ENCODE peak calls at places on chromosome 15, in eight cellular contexts. One of them, this sample, is unnamed. For H3K4me1, the result is how much of the 10 kb centered on the place peaks cover.

GRCh38 chr15:56598991-56599390 is 134.1 kb upstream of the MNS1 start:
- DNase-seq in CD8-positive, alpha-beta T cell: no peak
- DNase-seq in CD4-positive, CD25-positive, alpha-beta regulatory T cell: no peak
- DNase-seq in right lobe of liver: no peak
- DNase-seq in heart left ventricle: no peak
- DNase-seq in HepG2: no peak
- DNase-seq in mesenchymal stem cell: no peak
- DNase-seq in neural progenitor cell: no peak
- DNase-seq in this sample: no peak

GRCh38 chr15:36458406-36458805 is 121.0 kb upstream of the CDIN1 start:
- DNase-seq in CD8-positive, alpha-beta T cell: no peak
- DNase-seq in CD4-positive, CD25-positive, alpha-beta regulatory T cell: no peak
- DNase-seq in right lobe of liver: no peak
- DNase-seq in heart left ventricle: no peak
- DNase-seq in HepG2: no peak
- DNase-seq in mesenchymal stem cell: no peak
- DNase-seq in neural progenitor cell: no peak
- DNase-seq in this sample: no peak

GRCh38 chr15:77499087-77499765 is 78.5 kb downstream of the HMG20A start:
- DNase-seq in CD8-positive, alpha-beta T cell: no peak
- DNase-seq in CD4-positive, CD25-positive, alpha-beta regulatory T cell: no peak
- DNase-seq in right lobe of liver: no peak
- DNase-seq in heart left ventricle: no peak
- DNase-seq in HepG2: no peak
- DNase-seq in mesenchymal stem cell: no peak
- DNase-seq in neural progenitor cell: peak
- DNase-seq in this sample: no peak

GRCh38 chr15:26929588-26929987 is 41.4 kb upstream of the GABRG3 start:
- DNase-seq in CD8-positive, alpha-beta T cell: no peak
- DNase-seq in CD4-positive, CD25-positive, alpha-beta regulatory T cell: no peak
- DNase-seq in right lobe of liver: no peak
- DNase-seq in heart left ventricle: no peak
- DNase-seq in HepG2: no peak
- DNase-seq in mesenchymal stem cell: no peak
- DNase-seq in neural progenitor cell: no peak
- DNase-seq in this sample: no peak

GRCh38 chr15:25717861-25718504 is 145.1 kb downstream of the ATP10A start:
- DNase-seq in CD8-positive, alpha-beta T cell: no peak
- DNase-seq in CD4-positive, CD25-positive, alpha-beta regulatory T cell: no peak
- DNase-seq in right lobe of liver: no peak
- DNase-seq in heart left ventricle: no peak
- DNase-seq in HepG2: no peak
- DNase-seq in mesenchymal stem cell: no peak
- DNase-seq in neural progenitor cell: no peak
- DNase-seq in this sample: no peak

GRCh38 chr15:66865622-66866611 is 163.9 kb downstream of the SMAD6 start:
- DNase-seq in CD8-positive, alpha-beta T cell: no peak
- DNase-seq in CD4-positive, CD25-positive, alpha-beta regulatory T cell: no peak
- DNase-seq in right lobe of liver: no peak
- DNase-seq in heart left ventricle: peak
- DNase-seq in HepG2: no peak
- DNase-seq in mesenchymal stem cell: no peak
- DNase-seq in neural progenitor cell: no peak
- DNase-seq in this sample: peak

GRCh38 chr15:76576526-76577279 is 240.1 kb downstream of the ISL2 start:
- DNase-seq in CD8-positive, alpha-beta T cell: no peak
- DNase-seq in CD4-positive, CD25-positive, alpha-beta regulatory T cell: no peak
- DNase-seq in right lobe of liver: peak
- DNase-seq in heart left ventricle: peak
- DNase-seq in HepG2: peak
- DNase-seq in mesenchymal stem cell: peak
- DNase-seq in neural progenitor cell: no peak
- DNase-seq in this sample: no peak

GRCh38 chr15:95259513-95259912 is 1028.2 kb downstream of the MCTP2 start:
- DNase-seq in CD8-positive, alpha-beta T cell: peak
- DNase-seq in CD4-positive, CD25-positive, alpha-beta regulatory T cell: peak
- DNase-seq in right lobe of liver: peak
- DNase-seq in heart left ventricle: no peak
- DNase-seq in HepG2: peak
- DNase-seq in mesenchymal stem cell: peak
- DNase-seq in neural progenitor cell: peak
- DNase-seq in this sample: peak

GRCh38 chr15:45549831-45550230 is 27.3 kb upstream of the SLC30A4 start:
- DNase-seq in CD8-positive, alpha-beta T cell: no peak
- DNase-seq in CD4-positive, CD25-positive, alpha-beta regulatory T cell: no peak
- DNase-seq in right lobe of liver: no peak
- DNase-seq in heart left ventricle: no peak
- DNase-seq in HepG2: no peak
- DNase-seq in mesenchymal stem cell: no peak
- DNase-seq in neural progenitor cell: no peak
- DNase-seq in this sample: no peak

GRCh38 chr15:70362911-70363310 is 265.2 kb upstream of the TLE3 start:
- DNase-seq in CD8-positive, alpha-beta T cell: no peak
- DNase-seq in CD4-positive, CD25-positive, alpha-beta regulatory T cell: no peak
- DNase-seq in right lobe of liver: peak
- DNase-seq in heart left ventricle: peak
- DNase-seq in HepG2: peak
- DNase-seq in mesenchymal stem cell: peak
- DNase-seq in neural progenitor cell: peak
- DNase-seq in this sample: no peak

GRCh38 chr15:92617197-92618037 is 38.2 kb downstream of the FAM174B start:
- DNase-seq in CD8-positive, alpha-beta T cell: no peak
- DNase-seq in CD4-positive, CD25-positive, alpha-beta regulatory T cell: no peak
- DNase-seq in right lobe of liver: peak
- DNase-seq in heart left ventricle: peak
- DNase-seq in HepG2: peak
- DNase-seq in mesenchymal stem cell: peak
- DNase-seq in neural progenitor cell: peak
- DNase-seq in this sample: no peak

GRCh38 chr15:88604972-88605506 is 16.1 kb upstream of the AEN start:
- DNase-seq in CD8-positive, alpha-beta T cell: no peak
- DNase-seq in CD4-positive, CD25-positive, alpha-beta regulatory T cell: no peak
- DNase-seq in right lobe of liver: no peak
- DNase-seq in heart left ventricle: no peak
- DNase-seq in HepG2: no peak
- DNase-seq in mesenchymal stem cell: no peak
- DNase-seq in neural progenitor cell: peak
- DNase-seq in this sample: no peak

GRCh38 chr15:67023517-67024321 is 41.7 kb upstream of the SMAD3 start:
- DNase-seq in CD8-positive, alpha-beta T cell: no peak
- DNase-seq in CD4-positive, CD25-positive, alpha-beta regulatory T cell: no peak
- DNase-seq in right lobe of liver: peak
- DNase-seq in heart left ventricle: no peak
- DNase-seq in HepG2: no peak
- DNase-seq in mesenchymal stem cell: no peak
- DNase-seq in neural progenitor cell: no peak
- DNase-seq in this sample: peak

GRCh38 chr15:67736810-67737209 is 88.5 kb upstream of the SKOR1 start:
- DNase-seq in CD8-positive, alpha-beta T cell: no peak
- DNase-seq in CD4-positive, CD25-positive, alpha-beta regulatory T cell: no peak
- DNase-seq in right lobe of liver: no peak
- DNase-seq in heart left ventricle: no peak
- DNase-seq in HepG2: no peak
- DNase-seq in mesenchymal stem cell: no peak
- DNase-seq in neural progenitor cell: no peak
- DNase-seq in this sample: no peak

GRCh38 chr15:79168922-79169322 is 78.3 kb upstream of the RASGRF1 start:
- DNase-seq in CD8-positive, alpha-beta T cell: no peak
- DNase-seq in CD4-positive, CD25-positive, alpha-beta regulatory T cell: no peak
- DNase-seq in right lobe of liver: no peak
- DNase-seq in heart left ventricle: no peak
- DNase-seq in HepG2: peak
- DNase-seq in mesenchymal stem cell: peak
- DNase-seq in neural progenitor cell: peak
- DNase-seq in this sample: peak

GRCh38 chr15:79172032-79172481 is 81.5 kb upstream of the RASGRF1 start:
- DNase-seq in CD8-positive, alpha-beta T cell: no peak
- DNase-seq in CD4-positive, CD25-positive, alpha-beta regulatory T cell: no peak
- DNase-seq in right lobe of liver: no peak
- DNase-seq in heart left ventricle: no peak
- DNase-seq in HepG2: peak
- DNase-seq in mesenchymal stem cell: no peak
- DNase-seq in neural progenitor cell: peak
- DNase-seq in this sample: peak

GRCh38 chr15:79171320-79172031 is 80.9 kb upstream of the RASGRF1 start:
- DNase-seq in CD8-positive, alpha-beta T cell: no peak
- DNase-seq in CD4-positive, CD25-positive, alpha-beta regulatory T cell: no peak
- DNase-seq in right lobe of liver: no peak
- DNase-seq in heart left ventricle: no peak
- DNase-seq in HepG2: no peak
- DNase-seq in mesenchymal stem cell: no peak
- DNase-seq in neural progenitor cell: no peak
- DNase-seq in this sample: no peak

GRCh38 chr15:79169531-79170123 is 79.0 kb upstream of the RASGRF1 start:
- DNase-seq in CD8-positive, alpha-beta T cell: no peak
- DNase-seq in CD4-positive, CD25-positive, alpha-beta regulatory T cell: no peak
- DNase-seq in right lobe of liver: no peak
- DNase-seq in heart left ventricle: no peak
- DNase-seq in HepG2: no peak
- DNase-seq in mesenchymal stem cell: no peak
- DNase-seq in neural progenitor cell: no peak
- DNase-seq in this sample: no peak

GRCh38 chr15:79170256-79170664 is 79.7 kb upstream of the RASGRF1 start:
- DNase-seq in CD8-positive, alpha-beta T cell: no peak
- DNase-seq in CD4-positive, CD25-positive, alpha-beta regulatory T cell: no peak
- DNase-seq in right lobe of liver: no peak
- DNase-seq in heart left ventricle: no peak
- DNase-seq in HepG2: no peak
- DNase-seq in mesenchymal stem cell: peak
- DNase-seq in neural progenitor cell: no peak
- DNase-seq in this sample: no peak
- H3K4me1 ChIP-seq in CD8-positive, alpha-beta T cell: under half
- H3K4me1 ChIP-seq in CD4-positive, CD25-positive, alpha-beta regulatory T cell: under half
- H3K4me1 ChIP-seq in right lobe of liver: under half
- H3K4me1 ChIP-seq in heart left ventricle: under half
- H3K4me1 ChIP-seq in HepG2: under half
- H3K4me1 ChIP-seq in mesenchymal stem cell: under half
- H3K4me1 ChIP-seq in neural progenitor cell: under half
- H3K4me1 ChIP-seq in this sample: under half

GRCh38 chr15:100172356-100173024 is 169.3 kb downstream of the ADAMTS17 start:
- DNase-seq in CD8-positive, alpha-beta T cell: no peak
- DNase-seq in CD4-positive, CD25-positive, alpha-beta regulatory T cell: no peak
- DNase-seq in right lobe of liver: no peak
- DNase-seq in heart left ventricle: no peak
- DNase-seq in HepG2: no peak
- DNase-seq in mesenchymal stem cell: no peak
- DNase-seq in neural progenitor cell: no peak
- DNase-seq in this sample: no peak
- H3K4me1 ChIP-seq in CD8-positive, alpha-beta T cell: under half
- H3K4me1 ChIP-seq in CD4-positive, CD25-positive, alpha-beta regulatory T cell: under half
- H3K4me1 ChIP-seq in right lobe of liver: under half
- H3K4me1 ChIP-seq in heart left ventricle: under half
- H3K4me1 ChIP-seq in HepG2: under half
- H3K4me1 ChIP-seq in mesenchymal stem cell: under half
- H3K4me1 ChIP-seq in neural progenitor cell: under half
- H3K4me1 ChIP-seq in this sample: under half

DNA sequence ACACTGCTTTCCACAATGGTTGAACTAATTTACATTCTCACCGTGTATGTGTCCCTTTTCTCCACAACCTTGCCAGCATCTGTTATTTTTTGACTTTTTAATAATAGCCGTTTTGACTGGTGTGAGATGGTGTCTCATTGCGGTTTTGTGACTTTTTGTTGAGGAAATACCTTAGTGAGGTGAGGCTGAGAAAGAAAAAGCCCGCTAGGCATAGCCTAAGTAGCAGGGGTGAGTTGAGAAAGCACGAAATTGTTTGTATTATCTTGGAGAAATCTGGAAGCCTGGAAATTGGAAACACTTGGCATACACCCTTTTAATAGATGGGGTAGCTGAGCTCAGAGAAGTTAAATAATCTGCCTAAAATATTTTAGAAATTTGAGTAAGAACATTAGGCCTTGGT is 61.5 kb upstream of the CFAP161 start:
- DNase-seq in CD8-positive, alpha-beta T cell: no peak
- DNase-seq in CD4-positive, CD25-positive, alpha-beta regulatory T cell: no peak
- DNase-seq in right lobe of liver: no peak
- DNase-seq in heart left ventricle: no peak
- DNase-seq in HepG2: no peak
- DNase-seq in mesenchymal stem cell: no peak
- DNase-seq in neural progenitor cell: no peak
- DNase-seq in this sample: no peak
- H3K4me1 ChIP-seq in CD8-positive, alpha-beta T cell: under half
- H3K4me1 ChIP-seq in CD4-positive, CD25-positive, alpha-beta regulatory T cell: under half
- H3K4me1 ChIP-seq in right lobe of liver: under half
- H3K4me1 ChIP-seq in heart left ventricle: under half
- H3K4me1 ChIP-seq in HepG2: under half
- H3K4me1 ChIP-seq in mesenchymal stem cell: under half
- H3K4me1 ChIP-seq in neural progenitor cell: under half
- H3K4me1 ChIP-seq in this sample: under half

GRCh38 chr15:96337991-96338771 is 7.7 kb downstream of the NR2F2 start:
- DNase-seq in CD8-positive, alpha-beta T cell: no peak
- DNase-seq in CD4-positive, CD25-positive, alpha-beta regulatory T cell: no peak
- DNase-seq in right lobe of liver: no peak
- DNase-seq in heart left ventricle: no peak
- DNase-seq in HepG2: no peak
- DNase-seq in mesenchymal stem cell: peak
- DNase-seq in neural progenitor cell: peak
- DNase-seq in this sample: no peak

GRCh38 chr15:96338772-96339661 is 8.5 kb downstream of the NR2F2 start:
- DNase-seq in CD8-positive, alpha-beta T cell: no peak
- DNase-seq in CD4-positive, CD25-positive, alpha-beta regulatory T cell: no peak
- DNase-seq in right lobe of liver: no peak
- DNase-seq in heart left ventricle: no peak
- DNase-seq in HepG2: peak
- DNase-seq in mesenchymal stem cell: peak
- DNase-seq in neural progenitor cell: peak
- DNase-seq in this sample: no peak

GRCh38 chr15:96340348-96340610 is 9.8 kb downstream of the NR2F2 start:
- DNase-seq in CD8-positive, alpha-beta T cell: no peak
- DNase-seq in CD4-positive, CD25-positive, alpha-beta regulatory T cell: no peak
- DNase-seq in right lobe of liver: no peak
- DNase-seq in heart left ventricle: no peak
- DNase-seq in HepG2: no peak
- DNase-seq in mesenchymal stem cell: no peak
- DNase-seq in neural progenitor cell: peak
- DNase-seq in this sample: no peak

GRCh38 chr15:96340611-96341464 is 10.3 kb downstream of the NR2F2 start:
- DNase-seq in CD8-positive, alpha-beta T cell: no peak
- DNase-seq in CD4-positive, CD25-positive, alpha-beta regulatory T cell: no peak
- DNase-seq in right lobe of liver: no peak
- DNase-seq in heart left ventricle: peak
- DNase-seq in HepG2: no peak
- DNase-seq in mesenchymal stem cell: peak
- DNase-seq in neural progenitor cell: peak
- DNase-seq in this sample: no peak

DNA sequence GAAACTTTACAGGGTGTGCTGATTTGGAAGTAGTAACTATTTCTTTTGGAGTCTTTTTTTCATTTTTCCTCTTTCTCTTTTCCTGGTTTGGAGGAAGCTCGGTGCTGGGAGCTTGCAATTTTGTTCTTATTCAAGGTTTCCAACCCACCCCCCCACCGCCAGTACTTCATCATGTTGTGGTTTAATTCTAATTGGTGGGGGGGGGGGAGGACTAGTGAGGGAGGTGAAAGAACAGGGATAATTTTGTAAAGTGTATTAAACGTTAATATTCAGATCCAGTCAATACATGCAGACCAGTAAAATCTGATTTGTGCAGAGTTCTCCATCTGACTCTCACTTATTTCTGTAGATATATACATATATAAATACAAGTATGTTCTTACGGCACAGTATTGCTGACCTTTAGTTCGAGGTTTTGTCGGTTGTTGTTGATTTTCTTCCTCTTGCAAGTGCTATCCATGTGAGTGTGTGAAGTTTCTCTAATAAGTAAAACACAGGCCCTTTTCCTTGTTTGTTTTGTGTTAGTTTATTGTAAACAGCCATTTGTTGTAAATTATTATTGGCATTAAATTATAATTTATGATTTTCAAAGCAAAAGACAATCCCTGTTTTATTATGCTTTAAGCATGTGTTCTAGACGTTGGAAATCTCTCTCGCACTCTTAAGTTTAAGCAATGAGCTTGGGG is 9.3 kb downstream of the NR2F2 start:
- DNase-seq in CD8-positive, alpha-beta T cell: no peak
- DNase-seq in CD4-positive, CD25-positive, alpha-beta regulatory T cell: no peak
- DNase-seq in right lobe of liver: no peak
- DNase-seq in heart left ventricle: no peak
- DNase-seq in HepG2: no peak
- DNase-seq in mesenchymal stem cell: peak
- DNase-seq in neural progenitor cell: peak
- DNase-seq in this sample: no peak
- H3K4me1 ChIP-seq in CD8-positive, alpha-beta T cell: under half
- H3K4me1 ChIP-seq in CD4-positive, CD25-positive, alpha-beta regulatory T cell: under half
- H3K4me1 ChIP-seq in right lobe of liver: under half
- H3K4me1 ChIP-seq in heart left ventricle: under half
- H3K4me1 ChIP-seq in HepG2: under half
- H3K4me1 ChIP-seq in mesenchymal stem cell: under half
- H3K4me1 ChIP-seq in neural progenitor cell: half or more
- H3K4me1 ChIP-seq in this sample: under half